ENCODE peak calls at places on chromosomes 7 and 10, in four cellular contexts. H is esophagus squamous epithelium, G is prostate gland, I is brain microvascular endothelial cell. S is an unnamed sample. For H3K27me3 and H3K36me3, the result is how much of the 10 kb centered on the place peaks cover.

GRCh38 chr10:88989824-88990527 is 622 bp upstream of the FAS start:
- DNase-seq in H (no peak), G (peak), I (peak), S (peak)

GRCh38 chr7:119482209-119482608 is 790.8 kb upstream of the KCND2 start:
- DNase-seq in H (no peak), G (no peak), I (peak), S (peak)

GRCh38 chr10:11793762-11794479 is 29.2 kb upstream of the PROSER2 start:
- DNase-seq in H (no peak), G (no peak), I (peak), S (peak)

GRCh38 chr10:110430369-110431273 is 67.1 kb upstream of the DUSP5 start:
- DNase-seq in H (no peak), G (no peak), I (no peak), S (no peak)

GRCh38 chr7:54788664-54789063 is 29.7 kb upstream of the SEC61G start:
- DNase-seq in H (no peak), G (peak), I (peak), S (peak)

GRCh38 chr10:11611248-11612003 is at the start of gene USP6NL:
- DNase-seq in H (peak), G (peak), I (peak), S (peak)

GRCh38 chr7:155963356-155963755 is 151.1 kb upstream of the SHH start:
- DNase-seq in H (no peak), G (no peak), I (no peak), S (no peak)

GRCh38 chr7:150838965-150839650 is 13.2 kb upstream of the AOC1 start:
- DNase-seq in H (no peak), G (no peak), I (no peak), S (peak)

GRCh38 chr7:85000973-85001372 is 185.9 kb downstream of the SEMA3D start:
- DNase-seq in H (no peak), G (no peak), I (no peak), S (peak)

GRCh38 chr7:142441074-142441403 is 183.2 kb upstream of the PRSS58 start:
- DNase-seq in H (no peak), G (no peak), I (no peak), S (no peak)

GRCh38 chr10:77195101-77195500 is 442.5 kb downstream of the KCNMA1 start:
- DNase-seq in H (no peak), G (peak), I (peak), S (peak)

GRCh38 chr10:2979267-2979660 is 88.1 kb upstream of the PFKP start:
- DNase-seq in H (no peak), G (no peak), I (no peak), S (no peak)

GRCh38 chr7:155427411-155428038 is 30.4 kb upstream of the EN2 start:
- DNase-seq in H (no peak), G (no peak), I (no peak), S (no peak)

GRCh38 chr10:88879754-88880286 is at the start of gene STAMBPL1:
- DNase-seq in H (peak), G (peak), I (no peak), S (no peak)

GRCh38 chr10:50846753-50847152 is 38.7 kb downstream of the A1CF start:
- DNase-seq in H (no peak), G (no peak), I (peak), S (peak)

GRCh38 chr10:3527144-3527543 is 257.9 kb downstream of the KLF6 start:
- DNase-seq in H (no peak), G (no peak), I (no peak), S (no peak)

GRCh38 chr7:79548616-79549206 is 95.2 kb upstream of the MAGI2 start:
- DNase-seq in H (no peak), G (no peak), I (no peak), S (no peak)

GRCh38 chr7:27046854-27047549 is 48.8 kb downstream of the HOXA1 start:
- DNase-seq in H (no peak), G (no peak), I (peak), S (peak)

GRCh38 chr7:155344618-155345433 is 47.1 kb downstream of the INSIG1 start:
- DNase-seq in H (no peak), G (peak), I (peak), S (peak)

GRCh38 chr10:73406863-73407262 is 7.0 kb downstream of the ANXA7 start:
- DNase-seq in H (no peak), G (no peak), I (peak), S (no peak)

GRCh38 chr7:157979631-157980340 is 607.8 kb downstream of the PTPRN2 start:
- DNase-seq in H (no peak), G (no peak), I (no peak), S (no peak)

GRCh38 chr7:135428011-135428410 is 81.9 kb downstream of the CNOT4 start:
- DNase-seq in H (no peak), G (no peak), I (no peak), S (no peak)

GRCh38 chr7:25586513-25586912 is 358.2 kb upstream of the NPVF start:
- DNase-seq in H (no peak), G (no peak), I (no peak), S (no peak)

GRCh38 chr10:114043532-114044250 is at the start of gene ADRB1:
- DNase-seq in H (peak), G (peak), I (peak), S (peak)

GRCh38 chr10:43041422-43042342 is 35.2 kb upstream of the RET start:
- DNase-seq in H (no peak), G (no peak), I (no peak), S (no peak)

GRCh38 chr7:80498481-80499349 is 13.1 kb downstream of the GNAT3 start:
- DNase-seq in H (no peak), G (no peak), I (peak), S (no peak)

GRCh38 chr7:132286836-132287235 is 289.4 kb downstream of the PLXNA4 start:
- DNase-seq in H (no peak), G (no peak), I (no peak), S (no peak)

GRCh38 chr10:61643316-61643751 is 19.4 kb upstream of the CABCOCO1 start:
- DNase-seq in H (no peak), G (no peak), I (peak), S (peak)

GRCh38 chr7:111855161-111855841 is 293.0 kb upstream of the IMMP2L start:
- DNase-seq in H (no peak), G (peak), I (peak), S (peak)

GRCh38 chr7:108454674-108455523 is 1.3 kb downstream of the NRCAM start:
- DNase-seq in H (no peak), G (no peak), I (no peak), S (peak)

GRCh38 chr10:43262043-43262901 is 4.6 kb downstream of the RASGEF1A start:
- DNase-seq in H (no peak), G (no peak), I (no peak), S (no peak)

GRCh38 chr7:123598657-123599056 is 3.0 kb upstream of the ASB15 start:
- DNase-seq in H (no peak), G (no peak), I (no peak), S (no peak)

GRCh38 chr7:107661081-107661864 is 645 bp downstream of the SLC26A4 start:
- DNase-seq in H (no peak), G (peak), I (no peak), S (peak)

GRCh38 chr7:19815546-19815945 is 42.1 kb upstream of the TMEM196 start:
- DNase-seq in H (no peak), G (no peak), I (no peak), S (no peak)

GRCh38 chr7:139915301-139915863 is 86.3 kb downstream of the TBXAS1 start:
- DNase-seq in H (no peak), G (no peak), I (peak), S (peak)

GRCh38 chr10:70830185-70830584 is 14.4 kb downstream of the SGPL1 start:
- DNase-seq in H (no peak), G (no peak), I (no peak), S (no peak)

GRCh38 chr7:32206987-32207386 is 136.8 kb upstream of the PDE1C start:
- DNase-seq in H (no peak), G (no peak), I (peak), S (peak)

GRCh38 chr7:96179863-96180262 is 142.0 kb downstream of the SLC25A13 start:
- DNase-seq in H (no peak), G (no peak), I (no peak), S (no peak)

DNA sequence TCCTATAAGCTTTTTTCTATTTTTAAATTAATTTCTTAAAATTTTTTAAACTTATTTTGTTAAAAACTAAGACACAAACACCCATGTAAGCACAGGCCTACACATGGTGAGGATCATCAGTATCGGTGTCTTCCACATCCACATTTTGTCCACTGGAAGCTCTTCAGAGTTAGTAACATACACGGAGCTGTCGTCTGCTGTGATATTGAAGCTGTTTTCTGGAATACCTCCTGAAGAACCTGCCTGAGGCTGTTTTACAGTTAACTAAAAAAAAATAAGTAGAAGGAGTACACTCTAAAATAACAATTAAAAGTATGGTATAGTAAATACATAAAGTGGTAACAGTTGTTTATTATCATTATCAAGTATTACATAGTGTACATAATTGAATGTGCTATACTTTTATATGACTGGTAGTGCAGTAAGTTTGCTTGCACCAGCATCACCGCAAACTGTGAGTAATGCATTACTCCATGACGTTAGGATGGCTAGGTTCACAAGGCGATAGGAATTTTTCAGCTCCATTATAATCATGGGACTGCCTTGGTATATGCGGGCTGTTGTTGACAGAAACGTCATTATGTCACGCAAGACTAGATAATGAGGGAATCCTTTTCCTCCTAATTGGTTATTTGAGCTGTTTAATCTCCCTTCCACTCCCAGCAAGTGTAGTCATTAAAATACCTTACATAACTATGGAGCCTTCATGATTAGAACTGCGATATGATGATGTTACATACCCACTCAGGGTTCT is 17.5 kb downstream of the KLLN start:
- DNase-seq in H (no peak), G (no peak), I (peak), S (no peak)
- H3K27me3 ChIP-seq in H (under half), G (under half), I (under half), S (under half)

GRCh38 chr7:34652784-34653183 is 5.2 kb upstream of the NPSR1 start:
- DNase-seq in H (no peak), G (no peak), I (no peak), S (no peak)
- H3K4me3 ChIP-seq in H (no peak), G (no peak), I (no peak), S (no peak)

GRCh38 chr10:102941401-102941800 is 23.3 kb downstream of the CNNM2 start:
- DNase-seq in H (no peak), G (no peak), I (no peak), S (no peak)

GRCh38 chr10:102931643-102932042 is 13.5 kb downstream of the CNNM2 start:
- DNase-seq in H (no peak), G (no peak), I (no peak), S (no peak)

GRCh38 chr10:102930720-102931119 is 12.6 kb downstream of the CNNM2 start:
- DNase-seq in H (no peak), G (no peak), I (no peak), S (no peak)

GRCh38 chr10:102935510-102935909 is 17.4 kb downstream of the CNNM2 start:
- DNase-seq in H (no peak), G (no peak), I (no peak), S (no peak)

DNA sequence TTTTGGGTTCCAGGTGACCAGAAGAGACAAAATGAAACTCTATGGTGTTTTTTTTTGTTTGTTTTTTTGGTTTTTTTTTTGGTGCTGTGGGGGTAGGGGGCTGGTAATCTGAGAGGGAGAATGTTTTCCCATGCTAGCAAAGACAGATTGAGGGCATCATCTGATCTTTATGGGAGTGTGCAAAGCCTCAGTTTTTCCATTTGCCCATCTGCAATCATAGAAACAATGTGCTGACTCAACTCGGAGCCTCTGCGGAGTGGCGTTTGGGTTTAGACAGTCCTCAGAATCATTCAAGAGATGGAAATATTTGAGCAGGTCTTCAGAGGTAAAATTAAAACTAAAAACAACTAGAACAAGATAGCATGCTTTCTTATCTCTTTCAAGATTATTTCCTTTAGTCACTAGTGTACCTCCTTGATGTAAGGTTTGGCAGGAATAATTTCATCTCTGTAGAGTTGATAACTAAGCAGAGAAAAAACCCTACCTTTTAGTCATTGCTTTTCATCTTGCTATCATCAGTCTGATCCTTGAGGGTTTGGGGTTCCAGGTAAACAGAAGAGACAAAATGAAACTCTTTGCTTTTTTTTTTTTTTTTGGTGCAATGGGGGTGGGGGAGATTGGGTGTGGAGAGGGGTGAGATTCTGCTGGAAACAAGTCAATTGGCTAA is 18.0 kb downstream of the CNNM2 start:
- DNase-seq in H (no peak), G (no peak), I (no peak), S (no peak)
- H3K36me3 ChIP-seq in H (under half), G (under half), I (under half), S (under half)

DNA sequence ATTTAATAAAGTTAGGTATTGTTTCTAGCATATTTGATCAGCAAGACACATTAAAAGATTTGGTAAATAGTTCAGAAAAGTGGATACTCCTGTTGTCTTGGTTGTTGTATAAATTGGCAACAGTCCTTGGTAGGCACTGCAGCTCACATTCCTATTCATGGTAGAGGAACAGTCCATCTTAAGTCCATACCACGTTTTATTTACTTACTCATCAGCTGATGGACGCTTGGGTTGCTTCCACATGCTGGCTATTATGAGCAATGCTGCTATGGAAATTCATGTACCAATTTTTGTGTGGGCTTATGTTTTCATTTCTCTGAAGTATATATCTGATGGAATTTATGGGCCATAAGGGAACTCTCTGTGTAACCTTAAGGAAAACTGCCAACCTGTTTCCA is 43.3 kb downstream of the C10orf120 start:
- DNase-seq in H (no peak), G (peak), I (no peak), S (peak)
- H3K27me3 ChIP-seq in H (under half), G (under half), I (under half), S (under half)

DNA sequence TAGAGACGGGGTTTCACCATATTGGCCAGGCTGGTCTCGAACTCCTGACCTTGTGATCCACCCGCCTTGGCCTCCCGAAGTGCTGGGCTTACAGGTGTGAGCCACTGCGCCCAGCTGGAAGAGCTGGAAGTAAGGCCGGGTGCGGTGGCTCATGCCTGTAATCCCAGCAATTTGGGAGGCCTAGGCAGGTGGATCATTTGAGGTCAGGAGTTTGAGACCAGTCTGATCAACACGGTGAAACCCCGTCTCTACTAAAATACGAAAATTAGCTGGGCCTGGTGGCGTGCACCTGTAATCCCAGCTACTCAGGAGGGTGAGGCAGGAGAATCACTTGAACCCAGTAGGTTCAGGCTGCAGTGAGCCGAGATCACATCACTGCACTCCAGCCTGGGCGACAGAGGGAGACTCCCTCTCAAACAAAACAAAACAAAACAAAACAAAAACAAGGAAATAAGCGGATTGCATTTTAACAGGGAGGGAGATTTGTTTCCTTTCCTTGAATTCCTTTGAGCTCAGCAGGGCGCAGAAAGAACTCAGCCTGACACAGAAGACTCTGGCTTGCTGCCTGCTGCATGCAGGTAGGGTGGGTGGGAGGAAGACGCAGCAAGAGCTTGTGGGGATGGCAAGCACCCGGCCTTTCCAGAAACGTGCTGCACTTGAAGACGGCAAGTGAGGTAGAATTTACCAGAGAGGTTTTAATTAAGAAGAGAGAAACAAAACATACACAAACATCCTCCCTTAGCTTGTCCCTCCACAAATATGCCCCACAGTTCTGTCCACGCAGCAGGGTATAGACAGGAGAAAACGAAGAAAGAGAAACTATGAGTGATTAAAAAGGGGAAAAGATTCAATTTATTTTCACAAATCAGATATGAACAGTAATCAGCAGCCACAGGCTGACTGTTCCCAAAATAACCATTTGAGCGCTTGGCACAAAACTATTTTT is 148.0 kb downstream of the RNF216 start:
- DNase-seq in H (no peak), G (no peak), I (no peak), S (no peak)
- H3K4me3 ChIP-seq in H (no peak), G (no peak), I (no peak), S (no peak)

DNA sequence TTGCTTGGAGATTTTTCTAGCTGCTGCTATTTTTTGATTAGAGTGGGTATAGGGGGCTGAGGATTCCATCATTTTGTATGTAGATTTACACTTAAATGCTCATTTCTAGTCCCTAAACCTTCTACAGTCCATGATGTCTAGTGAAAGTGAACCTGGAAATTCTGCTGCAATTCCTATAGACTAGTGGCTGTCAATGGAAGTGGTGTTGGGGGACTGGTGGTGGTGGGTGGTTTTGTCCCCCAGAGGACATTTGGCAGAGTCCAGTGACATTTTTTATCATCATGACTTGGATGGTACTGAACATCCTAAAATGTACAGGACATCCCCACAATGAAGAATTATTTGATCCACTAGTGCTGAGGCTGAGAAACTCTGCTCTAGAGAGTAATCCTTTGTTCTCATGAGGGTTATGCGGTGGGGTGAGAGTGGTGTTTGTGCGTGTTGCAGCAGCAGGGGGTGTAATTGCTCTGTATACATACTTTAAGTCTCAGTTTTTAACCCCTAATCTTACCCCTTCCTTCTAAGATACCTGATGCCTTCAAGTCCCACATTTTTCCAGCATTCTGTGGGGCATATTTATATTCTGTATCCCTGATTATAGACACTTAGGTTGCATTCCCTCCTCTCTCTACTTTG is 35.0 kb downstream of the KIF11 start:
- DNase-seq in H (no peak), G (no peak), I (peak), S (no peak)
- H3K36me3 ChIP-seq in H (under half), G (under half), I (under half), S (half or more)

DNA sequence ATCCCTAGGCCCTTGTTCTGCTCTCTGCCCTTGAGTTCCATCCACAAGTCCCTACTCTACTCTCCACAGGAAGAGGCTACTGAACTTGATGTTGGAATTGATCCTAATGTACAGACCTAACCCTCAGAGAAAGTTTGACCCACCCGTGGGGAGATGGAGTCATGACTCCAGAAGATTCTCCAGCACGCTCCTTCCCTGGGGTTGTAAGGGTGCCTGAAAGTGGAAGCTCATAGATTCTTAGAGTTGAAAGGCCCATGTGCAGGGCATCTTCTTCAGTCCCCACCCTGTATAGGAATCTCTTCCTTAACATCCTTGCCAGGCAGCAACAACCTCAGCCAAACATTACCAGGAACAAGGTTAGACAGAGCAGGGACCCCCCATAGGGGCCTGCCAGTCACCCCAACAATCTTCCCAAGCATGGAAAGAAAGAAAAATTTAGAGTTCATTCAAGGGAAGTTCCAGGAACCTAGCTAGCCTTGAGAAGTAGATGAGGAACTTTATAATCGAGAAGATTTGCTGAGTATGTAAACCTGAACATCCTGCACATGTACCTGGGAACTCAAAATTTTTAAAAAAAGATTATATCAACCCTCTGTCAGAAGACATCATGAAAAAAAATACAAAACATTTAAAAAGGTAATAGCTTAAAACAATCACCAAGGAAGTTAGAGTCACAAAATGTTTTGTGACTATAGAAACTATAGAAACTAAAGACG is 49.5 kb downstream of the THNSL1 start:
- DNase-seq in H (no peak), G (no peak), I (no peak), S (no peak)
- H3K27me3 ChIP-seq in H (under half), G (under half), I (under half), S (under half)